ENCODE peak calls at places on chromosomes 16 and 17, in nine cellular contexts. G is neural progenitor cell; V is prostate gland; N is CD4-positive, CD25-positive, alpha-beta regulatory T cell; Y is breast epithelium; S is sigmoid colon; O is PC-3; X is body of pancreas; D is cardiac muscle cell. C is an unnamed sample. For H3K9me3, the result is how much of the 10 kb centered on the place peaks cover.

GRCh38 chr17:57091186-57091618 is 6.2 kb downstream of the AKAP1 start:
- DNase-seq in G (no peak), V (peak), N (no peak), Y (peak), S (peak), O (no peak), X (peak), D (peak), C (no peak)

GRCh38 chr17:64368277-64368676 is 22.4 kb downstream of the PECAM1 start:
- DNase-seq in G (no peak), V (no peak), N (no peak), Y (no peak), S (no peak), O (no peak), X (no peak), D (no peak), C (no peak)

GRCh38 chr16:85662036-85662812 is 26.5 kb downstream of the GINS2 start:
- DNase-seq in G (peak), V (no peak), N (no peak), Y (no peak), S (peak), O (no peak), X (no peak), D (no peak), C (no peak)

GRCh38 chr16:53498984-53499383 is 4.0 kb downstream of the AKTIP start:
- DNase-seq in G (no peak), V (no peak), N (no peak), Y (no peak), S (no peak), O (no peak), X (no peak), D (no peak), C (no peak)

GRCh38 chr17:40340880-40341807 is 23.4 kb downstream of the GJD3 start:
- DNase-seq in G (peak), V (peak), N (peak), Y (peak), S (peak), O (peak), X (peak), D (peak), C (peak)

GRCh38 chr17:78330570-78331224 is 29.2 kb downstream of the SOCS3 start:
- DNase-seq in G (no peak), V (no peak), N (no peak), Y (no peak), S (no peak), O (peak), X (no peak), D (no peak), C (no peak)

GRCh38 chr16:74575175-74575804 is 31.6 kb downstream of the GLG1 start:
- DNase-seq in G (no peak), V (no peak), N (no peak), Y (no peak), S (no peak), O (no peak), X (no peak), D (no peak), C (no peak)

GRCh38 chr16:19245326-19245925 is 40.1 kb upstream of the CLEC19A start:
- DNase-seq in G (no peak), V (peak), N (no peak), Y (no peak), S (no peak), O (no peak), X (peak), D (no peak), C (no peak)

GRCh38 chr17:27226611-27227234 is 67.2 kb upstream of the WSB1 start:
- DNase-seq in G (no peak), V (no peak), N (no peak), Y (no peak), S (no peak), O (peak), X (peak), D (no peak), C (no peak)

GRCh38 chr17:54956802-54957201 is 11.7 kb downstream of the COX11 start:
- DNase-seq in G (no peak), V (no peak), N (no peak), Y (no peak), S (no peak), O (no peak), X (no peak), D (no peak), C (no peak)

GRCh38 chr17:77811521-77811920 is 147.0 kb upstream of the TNRC6C start:
- DNase-seq in G (no peak), V (no peak), N (no peak), Y (no peak), S (peak), O (peak), X (no peak), D (no peak), C (no peak)

GRCh38 chr17:31561469-31562412 is 170.3 kb downstream of the RAB11FIP4 start:
- DNase-seq in G (no peak), V (no peak), N (no peak), Y (no peak), S (no peak), O (peak), X (no peak), D (no peak), C (no peak)

GRCh38 chr16:78446486-78446885 is 347.0 kb downstream of the WWOX start:
- DNase-seq in G (no peak), V (no peak), N (no peak), Y (no peak), S (no peak), O (no peak), X (no peak), D (no peak), C (no peak)

GRCh38 chr16:17657037-17657436 is 186.3 kb upstream of the XYLT1 start:
- DNase-seq in G (no peak), V (no peak), N (no peak), Y (no peak), S (no peak), O (no peak), X (no peak), D (no peak), C (no peak)

GRCh38 chr17:74840989-74841666 is 18.6 kb downstream of the GRIN2C start:
- DNase-seq in G (peak), V (peak), N (no peak), Y (peak), S (peak), O (no peak), X (no peak), D (peak), C (no peak)

GRCh38 chr16:20915733-20916132 is 15.2 kb downstream of the LYRM1 start:
- DNase-seq in G (no peak), V (no peak), N (no peak), Y (no peak), S (no peak), O (no peak), X (no peak), D (no peak), C (no peak)

GRCh38 chr16:51433597-51433996 is 282.5 kb upstream of the SALL1 start:
- DNase-seq in G (no peak), V (no peak), N (no peak), Y (no peak), S (no peak), O (no peak), X (no peak), D (no peak), C (no peak)

GRCh38 chr17:77127735-77128361 is 12.9 kb upstream of the SEC14L1 start:
- DNase-seq in G (no peak), V (peak), N (peak), Y (peak), S (peak), O (no peak), X (peak), D (no peak), C (no peak)

GRCh38 chr17:73546770-73547345 is 97.4 kb downstream of the SDK2 start:
- DNase-seq in G (peak), V (peak), N (no peak), Y (peak), S (no peak), O (peak), X (no peak), D (no peak), C (peak)

GRCh38 chr17:80092959-80093358 is 8.4 kb upstream of the GAA start:
- DNase-seq in G (no peak), V (no peak), N (no peak), Y (no peak), S (peak), O (no peak), X (no peak), D (no peak), C (no peak)

GRCh38 chr17:9360610-9361571 is 214.7 kb downstream of the STX8 start:
- DNase-seq in G (no peak), V (no peak), N (no peak), Y (no peak), S (peak), O (peak), X (peak), D (peak), C (no peak)

GRCh38 chr17:40437095-40437732 is 6.0 kb upstream of the IGFBP4 start:
- DNase-seq in G (no peak), V (no peak), N (no peak), Y (no peak), S (peak), O (no peak), X (no peak), D (no peak), C (no peak)

GRCh38 chr17:82963104-82963950 is 116.1 kb upstream of the METRNL start:
- DNase-seq in G (peak), V (peak), N (no peak), Y (peak), S (peak), O (peak), X (peak), D (peak), C (no peak)

GRCh38 chr16:55487048-55487803 is 8.2 kb downstream of the MMP2 start:
- DNase-seq in G (no peak), V (no peak), N (no peak), Y (no peak), S (peak), O (no peak), X (no peak), D (no peak), C (no peak)

GRCh38 chr16:6929868-6930267 is 402.8 kb upstream of the RBFOX1 start:
- DNase-seq in G (no peak), V (no peak), N (no peak), Y (no peak), S (no peak), O (no peak), X (no peak), D (no peak), C (no peak)

GRCh38 chr16:76278976-76279375 is 1.8 kb downstream of the CNTNAP4 start:
- DNase-seq in G (peak), V (no peak), N (no peak), Y (no peak), S (no peak), O (peak), X (no peak), D (peak), C (no peak)

GRCh38 chr17:42946812-42947211 is 17.4 kb downstream of the AARSD1 start:
- DNase-seq in G (no peak), V (no peak), N (no peak), Y (no peak), S (no peak), O (no peak), X (no peak), D (no peak), C (no peak)
- H3K27ac ChIP-seq in G (no peak), V (peak), N (no peak), Y (no peak), S (peak), O (no peak), X (no peak), D (no peak), C (no peak)

GRCh38 chr16:83019963-83020362 is 393.2 kb downstream of the CDH13 start:
- DNase-seq in G (no peak), V (no peak), N (no peak), Y (no peak), S (no peak), O (no peak), X (no peak), D (no peak), C (no peak)

GRCh38 chr16:83021049-83021448 is 394.3 kb downstream of the CDH13 start:
- DNase-seq in G (no peak), V (no peak), N (no peak), Y (no peak), S (no peak), O (no peak), X (no peak), D (no peak), C (no peak)

GRCh38 chr16:83023011-83023410 is 396.2 kb downstream of the CDH13 start:
- DNase-seq in G (no peak), V (no peak), N (no peak), Y (no peak), S (no peak), O (no peak), X (no peak), D (no peak), C (no peak)

GRCh38 chr16:83027973-83028372 is 401.2 kb downstream of the CDH13 start:
- DNase-seq in G (no peak), V (no peak), N (no peak), Y (no peak), S (no peak), O (no peak), X (no peak), D (no peak), C (no peak)

DNA sequence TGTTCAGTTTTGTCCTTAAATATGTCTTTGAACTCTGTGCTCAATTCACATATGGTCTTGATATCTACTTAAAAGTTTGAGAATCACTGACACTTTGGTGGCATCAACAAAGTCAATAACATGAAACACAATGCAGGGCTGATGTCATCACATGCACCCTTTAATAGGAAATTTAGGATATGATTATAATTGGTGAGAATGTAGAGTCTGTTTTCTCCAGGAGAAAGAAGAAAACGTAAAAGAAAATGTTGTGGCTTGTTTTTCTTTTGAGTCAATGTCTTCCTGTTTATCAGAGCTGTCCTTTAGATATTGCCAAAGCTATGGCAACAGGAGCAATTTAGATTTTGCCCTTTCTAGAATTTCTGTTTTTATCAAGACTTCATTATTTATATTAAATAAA is 396.9 kb downstream of the CDH13 start:
- DNase-seq in G (no peak), V (no peak), N (no peak), Y (no peak), S (no peak), O (no peak), X (no peak), D (no peak), C (no peak)
- H3K9me3 ChIP-seq in G (under half), V (under half), N (under half), Y (under half), S (under half), O (under half), X (under half), D (under half), C (under half)

GRCh38 chr16:68244903-68245853 is at the start of gene PLA2G15:
- DNase-seq in G (peak), V (peak), N (peak), Y (peak), S (peak), O (peak), X (peak), D (peak), C (peak)
- H3K27ac ChIP-seq in G (no peak), V (peak), N (peak), Y (peak), S (peak), O (no peak), X (peak), D (no peak), C (peak)

DNA sequence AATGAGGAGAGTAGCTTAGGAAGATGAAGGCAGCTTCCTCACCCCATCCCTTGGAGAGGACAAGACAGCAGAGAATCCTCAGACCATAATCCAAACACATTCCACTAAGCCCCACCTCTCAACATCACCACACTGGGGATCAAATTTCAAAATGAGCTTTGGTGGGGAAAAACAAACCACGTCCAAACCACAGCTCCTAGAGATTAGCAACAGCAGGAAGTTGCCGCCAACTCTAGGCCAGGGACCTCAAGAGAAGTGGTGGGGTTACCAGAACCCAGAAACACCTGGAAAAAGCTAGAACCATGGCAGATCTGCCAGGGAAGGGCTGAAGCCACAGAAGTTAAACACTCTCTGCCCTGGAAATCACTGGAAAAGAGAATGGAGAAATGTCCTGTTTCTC is 571.6 kb downstream of the HS3ST4 start:
- DNase-seq in G (no peak), V (no peak), N (no peak), Y (no peak), S (no peak), O (no peak), X (no peak), D (no peak), C (no peak)
- H3K9me3 ChIP-seq in G (under half), V (under half), N (under half), Y (under half), S (under half), O (under half), X (under half), D (under half), C (under half)